ENCODE peak calls at places on chromosomes 11 and 22, in eight cellular contexts. One of them, this sample, is unnamed.

GRCh38 chr22:48954781-48955311 is 872.8 kb downstream of the BRD1 start:
- DNase-seq in activated naive CD8-positive, alpha-beta T cell treated with anti-CD3 and anti-CD28 coated beads, Interleukin-2, amount 50 U/mL, for 16 hours: no peak
- DNase-seq in breast epithelium: peak
- DNase-seq in right cardiac atrium: no peak
- DNase-seq in HFFc6: no peak
- DNase-seq in lower leg skin: peak
- DNase-seq in GM23248: peak
- DNase-seq in H9: peak
- DNase-seq in this sample: no peak

GRCh38 chr11:113271551-113272245 is 42.7 kb upstream of the TTC12 start:
- DNase-seq in H9: no peak
- DNase-seq in HFFc6: no peak
- DNase-seq in breast epithelium: no peak
- DNase-seq in lower leg skin: peak
- DNase-seq in activated naive CD8-positive, alpha-beta T cell treated with anti-CD3 and anti-CD28 coated beads, Interleukin-2, amount 50 U/mL, for 16 hours: no peak
- DNase-seq in GM23248: no peak
- DNase-seq in right cardiac atrium: no peak
- DNase-seq in this sample: no peak

GRCh38 chr11:119323532-119324033 is 6.7 kb upstream of the MCAM start:
- DNase-seq in GM23248: peak
- DNase-seq in right cardiac atrium: peak
- DNase-seq in H9: peak
- DNase-seq in HFFc6: peak
- DNase-seq in activated naive CD8-positive, alpha-beta T cell treated with anti-CD3 and anti-CD28 coated beads, Interleukin-2, amount 50 U/mL, for 16 hours: peak
- DNase-seq in lower leg skin: peak
- DNase-seq in breast epithelium: no peak
- DNase-seq in this sample: peak

GRCh38 chr11:110891411-110891810 is 179.2 kb upstream of the ARHGAP20 start:
- DNase-seq in GM23248: peak
- DNase-seq in HFFc6: peak
- DNase-seq in lower leg skin: no peak
- DNase-seq in breast epithelium: no peak
- DNase-seq in right cardiac atrium: no peak
- DNase-seq in activated naive CD8-positive, alpha-beta T cell treated with anti-CD3 and anti-CD28 coated beads, Interleukin-2, amount 50 U/mL, for 16 hours: no peak
- DNase-seq in H9: no peak
- DNase-seq in this sample: peak

GRCh38 chr11:9219572-9219971 is 45.6 kb downstream of the DENND5A start:
- DNase-seq in right cardiac atrium: no peak
- DNase-seq in activated naive CD8-positive, alpha-beta T cell treated with anti-CD3 and anti-CD28 coated beads, Interleukin-2, amount 50 U/mL, for 16 hours: no peak
- DNase-seq in GM23248: peak
- DNase-seq in breast epithelium: no peak
- DNase-seq in HFFc6: peak
- DNase-seq in lower leg skin: no peak
- DNase-seq in H9: no peak
- DNase-seq in this sample: peak

GRCh38 chr11:72738199-72739141 is 13.7 kb downstream of the ARAP1 start:
- DNase-seq in right cardiac atrium: peak
- DNase-seq in H9: no peak
- DNase-seq in breast epithelium: no peak
- DNase-seq in HFFc6: no peak
- DNase-seq in activated naive CD8-positive, alpha-beta T cell treated with anti-CD3 and anti-CD28 coated beads, Interleukin-2, amount 50 U/mL, for 16 hours: no peak
- DNase-seq in GM23248: peak
- DNase-seq in lower leg skin: peak
- DNase-seq in this sample: peak

GRCh38 chr11:75337195-75337654 is 14.2 kb downstream of the ARRB1 start:
- DNase-seq in lower leg skin: no peak
- DNase-seq in activated naive CD8-positive, alpha-beta T cell treated with anti-CD3 and anti-CD28 coated beads, Interleukin-2, amount 50 U/mL, for 16 hours: no peak
- DNase-seq in right cardiac atrium: peak
- DNase-seq in GM23248: peak
- DNase-seq in H9: no peak
- DNase-seq in HFFc6: peak
- DNase-seq in breast epithelium: no peak
- DNase-seq in this sample: peak

GRCh38 chr22:45707605-45708004 is 36.0 kb downstream of the ATXN10 start:
- DNase-seq in activated naive CD8-positive, alpha-beta T cell treated with anti-CD3 and anti-CD28 coated beads, Interleukin-2, amount 50 U/mL, for 16 hours: no peak
- DNase-seq in breast epithelium: no peak
- DNase-seq in HFFc6: no peak
- DNase-seq in right cardiac atrium: no peak
- DNase-seq in lower leg skin: no peak
- DNase-seq in H9: no peak
- DNase-seq in GM23248: no peak
- DNase-seq in this sample: no peak

GRCh38 chr11:87266751-87267150 is 229.0 kb downstream of the TMEM135 start:
- DNase-seq in HFFc6: no peak
- DNase-seq in lower leg skin: no peak
- DNase-seq in GM23248: no peak
- DNase-seq in right cardiac atrium: no peak
- DNase-seq in activated naive CD8-positive, alpha-beta T cell treated with anti-CD3 and anti-CD28 coated beads, Interleukin-2, amount 50 U/mL, for 16 hours: no peak
- DNase-seq in H9: no peak
- DNase-seq in breast epithelium: no peak
- DNase-seq in this sample: no peak

GRCh38 chr11:57941875-57942274 is 81.8 kb upstream of the OR9Q1 start:
- DNase-seq in lower leg skin: no peak
- DNase-seq in activated naive CD8-positive, alpha-beta T cell treated with anti-CD3 and anti-CD28 coated beads, Interleukin-2, amount 50 U/mL, for 16 hours: no peak
- DNase-seq in breast epithelium: no peak
- DNase-seq in HFFc6: no peak
- DNase-seq in H9: no peak
- DNase-seq in right cardiac atrium: no peak
- DNase-seq in GM23248: no peak
- DNase-seq in this sample: no peak

GRCh38 chr22:42856179-42856864 is 751 bp downstream of the ARFGAP3 start:
- DNase-seq in GM23248: peak
- DNase-seq in right cardiac atrium: peak
- DNase-seq in breast epithelium: no peak
- DNase-seq in HFFc6: no peak
- DNase-seq in activated naive CD8-positive, alpha-beta T cell treated with anti-CD3 and anti-CD28 coated beads, Interleukin-2, amount 50 U/mL, for 16 hours: peak
- DNase-seq in H9: no peak
- DNase-seq in lower leg skin: peak
- DNase-seq in this sample: no peak

GRCh38 chr11:13140028-13140870 is 131.1 kb downstream of the RASSF10 start:
- DNase-seq in right cardiac atrium: no peak
- DNase-seq in breast epithelium: no peak
- DNase-seq in H9: no peak
- DNase-seq in GM23248: peak
- DNase-seq in lower leg skin: no peak
- DNase-seq in activated naive CD8-positive, alpha-beta T cell treated with anti-CD3 and anti-CD28 coated beads, Interleukin-2, amount 50 U/mL, for 16 hours: no peak
- DNase-seq in HFFc6: no peak
- DNase-seq in this sample: no peak

GRCh38 chr11:69353696-69354544 is 60.0 kb downstream of the MYEOV start:
- DNase-seq in HFFc6: no peak
- DNase-seq in breast epithelium: no peak
- DNase-seq in lower leg skin: peak
- DNase-seq in H9: no peak
- DNase-seq in GM23248: no peak
- DNase-seq in right cardiac atrium: no peak
- DNase-seq in activated naive CD8-positive, alpha-beta T cell treated with anti-CD3 and anti-CD28 coated beads, Interleukin-2, amount 50 U/mL, for 16 hours: no peak
- DNase-seq in this sample: no peak

GRCh38 chr11:19306570-19306969 is 65.8 kb upstream of the E2F8 start:
- DNase-seq in GM23248: no peak
- DNase-seq in H9: no peak
- DNase-seq in HFFc6: no peak
- DNase-seq in activated naive CD8-positive, alpha-beta T cell treated with anti-CD3 and anti-CD28 coated beads, Interleukin-2, amount 50 U/mL, for 16 hours: no peak
- DNase-seq in right cardiac atrium: no peak
- DNase-seq in breast epithelium: no peak
- DNase-seq in lower leg skin: no peak
- DNase-seq in this sample: no peak

GRCh38 chr11:128235958-128236357 is 351.4 kb downstream of the ETS1 start:
- DNase-seq in HFFc6: no peak
- DNase-seq in breast epithelium: no peak
- DNase-seq in lower leg skin: no peak
- DNase-seq in right cardiac atrium: no peak
- DNase-seq in activated naive CD8-positive, alpha-beta T cell treated with anti-CD3 and anti-CD28 coated beads, Interleukin-2, amount 50 U/mL, for 16 hours: no peak
- DNase-seq in GM23248: no peak
- DNase-seq in H9: no peak
- DNase-seq in this sample: no peak

GRCh38 chr11:70117567-70118194 is 39.6 kb downstream of the ANO1 start:
- DNase-seq in H9: no peak
- DNase-seq in breast epithelium: no peak
- DNase-seq in GM23248: no peak
- DNase-seq in HFFc6: no peak
- DNase-seq in activated naive CD8-positive, alpha-beta T cell treated with anti-CD3 and anti-CD28 coated beads, Interleukin-2, amount 50 U/mL, for 16 hours: no peak
- DNase-seq in right cardiac atrium: peak
- DNase-seq in lower leg skin: no peak
- DNase-seq in this sample: no peak

GRCh38 chr11:12017865-12018453 is 9.5 kb upstream of the DKK3 start:
- DNase-seq in lower leg skin: no peak
- DNase-seq in activated naive CD8-positive, alpha-beta T cell treated with anti-CD3 and anti-CD28 coated beads, Interleukin-2, amount 50 U/mL, for 16 hours: no peak
- DNase-seq in H9: no peak
- DNase-seq in HFFc6: no peak
- DNase-seq in GM23248: peak
- DNase-seq in right cardiac atrium: peak
- DNase-seq in breast epithelium: no peak
- DNase-seq in this sample: no peak

GRCh38 chr22:24768537-24769374 is 5.8 kb downstream of the PIWIL3 start:
- DNase-seq in H9: peak
- DNase-seq in GM23248: peak
- DNase-seq in breast epithelium: peak
- DNase-seq in right cardiac atrium: peak
- DNase-seq in lower leg skin: peak
- DNase-seq in activated naive CD8-positive, alpha-beta T cell treated with anti-CD3 and anti-CD28 coated beads, Interleukin-2, amount 50 U/mL, for 16 hours: no peak
- DNase-seq in HFFc6: peak
- DNase-seq in this sample: peak

GRCh38 chr11:75946531-75947530 is 131.8 kb downstream of the UVRAG start:
- DNase-seq in H9: peak
- DNase-seq in activated naive CD8-positive, alpha-beta T cell treated with anti-CD3 and anti-CD28 coated beads, Interleukin-2, amount 50 U/mL, for 16 hours: no peak
- DNase-seq in breast epithelium: no peak
- DNase-seq in right cardiac atrium: peak
- DNase-seq in HFFc6: peak
- DNase-seq in GM23248: peak
- DNase-seq in lower leg skin: no peak
- DNase-seq in this sample: no peak

GRCh38 chr22:49568751-49569285 is 258.9 kb downstream of the BRD1 start:
- DNase-seq in HFFc6: no peak
- DNase-seq in H9: peak
- DNase-seq in activated naive CD8-positive, alpha-beta T cell treated with anti-CD3 and anti-CD28 coated beads, Interleukin-2, amount 50 U/mL, for 16 hours: no peak
- DNase-seq in right cardiac atrium: peak
- DNase-seq in breast epithelium: peak
- DNase-seq in GM23248: no peak
- DNase-seq in lower leg skin: peak
- DNase-seq in this sample: no peak

GRCh38 chr11:36103933-36104530 is 160.2 kb downstream of the LDLRAD3 start:
- DNase-seq in right cardiac atrium: no peak
- DNase-seq in activated naive CD8-positive, alpha-beta T cell treated with anti-CD3 and anti-CD28 coated beads, Interleukin-2, amount 50 U/mL, for 16 hours: no peak
- DNase-seq in HFFc6: no peak
- DNase-seq in H9: no peak
- DNase-seq in lower leg skin: no peak
- DNase-seq in GM23248: no peak
- DNase-seq in breast epithelium: no peak
- DNase-seq in this sample: no peak

GRCh38 chr11:70059971-70060370 is 18.1 kb upstream of the ANO1 start:
- DNase-seq in right cardiac atrium: no peak
- DNase-seq in HFFc6: no peak
- DNase-seq in lower leg skin: peak
- DNase-seq in breast epithelium: no peak
- DNase-seq in activated naive CD8-positive, alpha-beta T cell treated with anti-CD3 and anti-CD28 coated beads, Interleukin-2, amount 50 U/mL, for 16 hours: no peak
- DNase-seq in H9: no peak
- DNase-seq in GM23248: no peak
- DNase-seq in this sample: no peak

GRCh38 chr11:64562723-64563351 is 28.2 kb upstream of the SLC22A12 start:
- DNase-seq in HFFc6: no peak
- DNase-seq in lower leg skin: no peak
- DNase-seq in breast epithelium: no peak
- DNase-seq in activated naive CD8-positive, alpha-beta T cell treated with anti-CD3 and anti-CD28 coated beads, Interleukin-2, amount 50 U/mL, for 16 hours: no peak
- DNase-seq in right cardiac atrium: no peak
- DNase-seq in GM23248: no peak
- DNase-seq in H9: no peak
- DNase-seq in this sample: no peak